ENCODE peak calls at places on chromosomes 13 and 19, in six cellular contexts. One of them, this sample, is unnamed.

GRCh38 chr19:56670961-56671612 is 470 bp downstream of the ZNF835 start:
- DNase-seq in islet precursor cell: no peak
- DNase-seq in left ventricle myocardium inferior: no peak
- DNase-seq in KG1: no peak
- DNase-seq in adipocyte: no peak
- DNase-seq in Ammon's horn: no peak
- DNase-seq in this sample: no peak

GRCh38 chr13:59088716-59089115 is 1075.0 kb downstream of the DIAPH3 start:
- DNase-seq in islet precursor cell: no peak
- DNase-seq in left ventricle myocardium inferior: no peak
- DNase-seq in KG1: no peak
- DNase-seq in adipocyte: peak; percentile 9
- DNase-seq in Ammon's horn: no peak
- DNase-seq in this sample: no peak

GRCh38 chr13:53124568-53125094 is 96.0 kb downstream of the OLFM4 start:
- DNase-seq in islet precursor cell: no peak
- DNase-seq in left ventricle myocardium inferior: no peak
- DNase-seq in KG1: no peak
- DNase-seq in adipocyte: no peak
- DNase-seq in Ammon's horn: peak; percentile 19
- DNase-seq in this sample: no peak

GRCh38 chr19:31211088-31211487 is 138.1 kb downstream of the TSHZ3 start:
- DNase-seq in islet precursor cell: no peak
- DNase-seq in left ventricle myocardium inferior: no peak
- DNase-seq in KG1: no peak
- DNase-seq in adipocyte: no peak
- DNase-seq in Ammon's horn: no peak
- DNase-seq in this sample: no peak

GRCh38 chr19:44626067-44626624 is 12.8 kb downstream of the IGSF23 start:
- DNase-seq in islet precursor cell: peak; percentile 67
- DNase-seq in left ventricle myocardium inferior: no peak
- DNase-seq in KG1: no peak
- DNase-seq in adipocyte: peak; percentile 76
- DNase-seq in Ammon's horn: no peak
- DNase-seq in this sample: peak; percentile 88

GRCh38 chr13:73765651-73766384 is 368.4 kb downstream of the KLF12 start:
- DNase-seq in islet precursor cell: peak; percentile 94
- DNase-seq in left ventricle myocardium inferior: peak; percentile 84
- DNase-seq in KG1: peak; percentile 28
- DNase-seq in adipocyte: no peak
- DNase-seq in Ammon's horn: peak; percentile 86
- DNase-seq in this sample: peak; percentile 24

GRCh38 chr13:89568276-89568675 is 1779.2 kb upstream of the MIR17HG start:
- DNase-seq in islet precursor cell: no peak
- DNase-seq in left ventricle myocardium inferior: no peak
- DNase-seq in KG1: no peak
- DNase-seq in adipocyte: no peak
- DNase-seq in Ammon's horn: no peak
- DNase-seq in this sample: no peak

GRCh38 chr13:75345191-75345590 is 136.8 kb downstream of the TBC1D4 start:
- DNase-seq in islet precursor cell: no peak
- DNase-seq in left ventricle myocardium inferior: no peak
- DNase-seq in KG1: no peak
- DNase-seq in adipocyte: peak; percentile 24
- DNase-seq in Ammon's horn: no peak
- DNase-seq in this sample: peak; percentile 21

GRCh38 chr13:32134241-32134801 is 102.7 kb downstream of the FRY start:
- DNase-seq in islet precursor cell: no peak
- DNase-seq in left ventricle myocardium inferior: no peak
- DNase-seq in KG1: no peak
- DNase-seq in adipocyte: peak; percentile 5
- DNase-seq in Ammon's horn: no peak
- DNase-seq in this sample: no peak

GRCh38 chr19:47315125-47315821 is 5.6 kb downstream of the C5AR1 start:
- DNase-seq in islet precursor cell: peak; percentile 93
- DNase-seq in left ventricle myocardium inferior: peak; percentile 40
- DNase-seq in KG1: peak; percentile 47
- DNase-seq in adipocyte: peak; percentile 92
- DNase-seq in Ammon's horn: peak; percentile 76
- DNase-seq in this sample: peak; percentile 92

GRCh38 chr19:51701468-51702100 is 8.5 kb downstream of the SPACA6 start:
- DNase-seq in islet precursor cell: no peak
- DNase-seq in left ventricle myocardium inferior: no peak
- DNase-seq in KG1: no peak
- DNase-seq in adipocyte: no peak
- DNase-seq in Ammon's horn: no peak
- DNase-seq in this sample: no peak

GRCh38 chr13:21399741-21400140 is 59.4 kb downstream of the ZDHHC20 start:
- DNase-seq in islet precursor cell: no peak
- DNase-seq in left ventricle myocardium inferior: no peak
- DNase-seq in KG1: no peak
- DNase-seq in adipocyte: no peak
- DNase-seq in Ammon's horn: no peak
- DNase-seq in this sample: no peak

GRCh38 chr13:39510296-39510695 is 92.7 kb downstream of the LHFPL6 start:
- DNase-seq in islet precursor cell: no peak
- DNase-seq in left ventricle myocardium inferior: no peak
- DNase-seq in KG1: no peak
- DNase-seq in adipocyte: no peak
- DNase-seq in Ammon's horn: no peak
- DNase-seq in this sample: no peak

GRCh38 chr19:38543807-38544568 is 73.8 kb downstream of the MAP4K1 start:
- DNase-seq in islet precursor cell: peak; percentile 71
- DNase-seq in left ventricle myocardium inferior: peak; percentile 32
- DNase-seq in KG1: no peak
- DNase-seq in adipocyte: peak; percentile 32
- DNase-seq in Ammon's horn: peak; percentile 84
- DNase-seq in this sample: peak; percentile 89

This sample was measured in GM03348.